ENCODE peak calls at places on chromosome 18, in six cellular contexts. One of them, this sample, is unnamed.

GRCh38 chr18:519019-519879 is 18.7 kb upstream of the COLEC12 start:
- DNase-seq in GM06990: peak; percentile 49
- DNase-seq in upper lobe of right lung: no peak
- DNase-seq in endothelial cell: no peak
- DNase-seq in lower lobe of right lung: peak; percentile 63
- DNase-seq in GM13977: peak; percentile 59
- DNase-seq in this sample: peak; percentile 65

GRCh38 chr18:55001625-55002024 is 42.4 kb upstream of the CCDC68 start:
- DNase-seq in GM06990: no peak
- DNase-seq in upper lobe of right lung: no peak
- DNase-seq in endothelial cell: no peak
- DNase-seq in lower lobe of right lung: no peak
- DNase-seq in GM13977: no peak
- DNase-seq in this sample: no peak

GRCh38 chr18:47730795-47731194 is 199.7 kb downstream of the SMAD2 start:
- DNase-seq in GM06990: no peak
- DNase-seq in upper lobe of right lung: no peak
- DNase-seq in endothelial cell: no peak
- DNase-seq in lower lobe of right lung: no peak
- DNase-seq in GM13977: no peak
- DNase-seq in this sample: no peak

GRCh38 chr18:6261938-6262337 is 152.8 kb downstream of the L3MBTL4 start:
- DNase-seq in GM06990: no peak
- DNase-seq in upper lobe of right lung: no peak
- DNase-seq in endothelial cell: no peak
- DNase-seq in lower lobe of right lung: no peak
- DNase-seq in GM13977: no peak
- DNase-seq in this sample: no peak

GRCh38 chr18:3624818-3625716 is 175.1 kb downstream of the TGIF1 start:
- DNase-seq in GM06990: no peak
- DNase-seq in upper lobe of right lung: no peak
- DNase-seq in endothelial cell: no peak
- DNase-seq in lower lobe of right lung: no peak
- DNase-seq in GM13977: no peak
- DNase-seq in this sample: peak; percentile 11

GRCh38 chr18:3466051-3466450 is 16.1 kb downstream of the TGIF1 start:
- DNase-seq in GM06990: no peak
- DNase-seq in upper lobe of right lung: no peak
- DNase-seq in endothelial cell: peak; percentile 24
- DNase-seq in lower lobe of right lung: no peak
- DNase-seq in GM13977: no peak
- DNase-seq in this sample: no peak

GRCh38 chr18:59787998-59788875 is 91.0 kb upstream of the CCBE1 start:
- DNase-seq in GM06990: no peak
- DNase-seq in upper lobe of right lung: no peak
- DNase-seq in endothelial cell: no peak
- DNase-seq in lower lobe of right lung: no peak
- DNase-seq in GM13977: no peak
- DNase-seq in this sample: no peak

GRCh38 chr18:65352183-65352582 is 398.6 kb upstream of the CDH7 start:
- DNase-seq in GM06990: no peak
- DNase-seq in upper lobe of right lung: no peak
- DNase-seq in endothelial cell: no peak
- DNase-seq in lower lobe of right lung: no peak
- DNase-seq in GM13977: no peak
- DNase-seq in this sample: no peak

GRCh38 chr18:49155410-49155809 is 204.6 kb upstream of the SMAD7 start:
- DNase-seq in GM06990: no peak
- DNase-seq in upper lobe of right lung: no peak
- DNase-seq in endothelial cell: no peak
- DNase-seq in lower lobe of right lung: no peak
- DNase-seq in GM13977: no peak
- DNase-seq in this sample: no peak

GRCh38 chr18:50806208-50806616 is 13.6 kb downstream of the MRO start:
- DNase-seq in GM06990: no peak
- DNase-seq in upper lobe of right lung: peak; percentile 71
- DNase-seq in endothelial cell: no peak
- DNase-seq in lower lobe of right lung: peak; percentile 72
- DNase-seq in GM13977: no peak
- DNase-seq in this sample: peak; percentile 51

GRCh38 chr18:2312440-2312839 is 258.9 kb downstream of the METTL4 start:
- DNase-seq in GM06990: no peak
- DNase-seq in upper lobe of right lung: no peak
- DNase-seq in endothelial cell: no peak
- DNase-seq in lower lobe of right lung: no peak
- DNase-seq in GM13977: no peak
- DNase-seq in this sample: no peak

GRCh38 chr18:62634991-62635630 is 80.2 kb upstream of the PHLPP1 start:
- DNase-seq in GM06990: no peak
- DNase-seq in upper lobe of right lung: no peak
- DNase-seq in endothelial cell: no peak
- DNase-seq in lower lobe of right lung: no peak
- DNase-seq in GM13977: no peak
- DNase-seq in this sample: no peak

GRCh38 chr18:37334494-37335125 is 231.0 kb downstream of the CELF4 start:
- DNase-seq in GM06990: no peak
- DNase-seq in upper lobe of right lung: no peak
- DNase-seq in endothelial cell: no peak
- DNase-seq in lower lobe of right lung: no peak
- DNase-seq in GM13977: no peak
- DNase-seq in this sample: no peak

GRCh38 chr18:62957885-62958472 is 242.6 kb downstream of the PHLPP1 start:
- DNase-seq in GM06990: no peak
- DNase-seq in upper lobe of right lung: no peak
- DNase-seq in endothelial cell: peak; percentile 71
- DNase-seq in lower lobe of right lung: peak; percentile 53
- DNase-seq in GM13977: no peak
- DNase-seq in this sample: peak; percentile 70

GRCh38 chr18:49520661-49521145 is 33.7 kb upstream of the C18orf32 start:
- DNase-seq in GM06990: no peak
- DNase-seq in upper lobe of right lung: no peak
- DNase-seq in endothelial cell: no peak
- DNase-seq in lower lobe of right lung: no peak
- DNase-seq in GM13977: no peak
- DNase-seq in this sample: no peak

GRCh38 chr18:34222025-34222395 is 2.7 kb downstream of the NOL4 start:
- DNase-seq in GM06990: no peak
- DNase-seq in upper lobe of right lung: no peak
- DNase-seq in endothelial cell: peak; percentile 26
- DNase-seq in lower lobe of right lung: no peak
- DNase-seq in GM13977: no peak
- DNase-seq in this sample: peak; percentile 38

GRCh38 chr18:31225668-31226067 is 63.0 kb upstream of the DSC1 start:
- DNase-seq in GM06990: no peak
- DNase-seq in upper lobe of right lung: no peak
- DNase-seq in endothelial cell: no peak
- DNase-seq in lower lobe of right lung: no peak
- DNase-seq in GM13977: no peak
- DNase-seq in this sample: no peak

GRCh38 chr18:51513525-51513924 is 316.0 kb upstream of the MEX3C start:
- DNase-seq in GM06990: no peak
- DNase-seq in upper lobe of right lung: no peak
- DNase-seq in endothelial cell: no peak
- DNase-seq in lower lobe of right lung: no peak
- DNase-seq in GM13977: no peak
- DNase-seq in this sample: no peak

GRCh38 chr18:79424008-79424565 is 28.4 kb downstream of the NFATC1 start:
- DNase-seq in GM06990: no peak
- DNase-seq in upper lobe of right lung: no peak
- DNase-seq in endothelial cell: no peak
- DNase-seq in lower lobe of right lung: no peak
- DNase-seq in GM13977: no peak
- DNase-seq in this sample: no peak

GRCh38 chr18:9348079-9348671 is 13.6 kb downstream of the TWSG1 start:
- DNase-seq in GM06990: no peak
- DNase-seq in upper lobe of right lung: no peak
- DNase-seq in endothelial cell: no peak
- DNase-seq in lower lobe of right lung: no peak
- DNase-seq in GM13977: peak; percentile 22
- DNase-seq in this sample: peak; percentile 39

GRCh38 chr18:59627414-59627813 is 69.8 kb downstream of the CCBE1 start:
- DNase-seq in GM06990: no peak
- DNase-seq in upper lobe of right lung: no peak
- DNase-seq in endothelial cell: no peak
- DNase-seq in lower lobe of right lung: no peak
- DNase-seq in GM13977: no peak
- DNase-seq in this sample: no peak

GRCh38 chr18:48843596-48843995 is 107.2 kb downstream of the SMAD7 start:
- DNase-seq in GM06990: no peak
- DNase-seq in upper lobe of right lung: peak; percentile 5
- DNase-seq in endothelial cell: no peak
- DNase-seq in lower lobe of right lung: no peak
- DNase-seq in GM13977: no peak
- DNase-seq in this sample: no peak

GRCh38 chr18:12046751-12047335 is 46.8 kb upstream of the ANKRD62 start:
- DNase-seq in GM06990: no peak
- DNase-seq in upper lobe of right lung: no peak
- DNase-seq in endothelial cell: no peak
- DNase-seq in lower lobe of right lung: no peak
- DNase-seq in GM13977: no peak
- DNase-seq in this sample: no peak

GRCh38 chr18:24514439-24514838 is 54.0 kb downstream of the HRH4 start:
- DNase-seq in GM06990: no peak
- DNase-seq in upper lobe of right lung: no peak
- DNase-seq in endothelial cell: no peak
- DNase-seq in lower lobe of right lung: no peak
- DNase-seq in GM13977: peak; percentile 59
- DNase-seq in this sample: peak; percentile 61

GRCh38 chr18:78557371-78557770 is 422.2 kb upstream of the SALL3 start:
- DNase-seq in GM06990: no peak
- DNase-seq in upper lobe of right lung: no peak
- DNase-seq in endothelial cell: no peak
- DNase-seq in lower lobe of right lung: no peak
- DNase-seq in GM13977: no peak
- DNase-seq in this sample: no peak

GRCh38 chr18:48729421-48729820 is 190.6 kb downstream of the CTIF start:
- DNase-seq in GM06990: no peak
- DNase-seq in upper lobe of right lung: no peak
- DNase-seq in endothelial cell: no peak
- DNase-seq in lower lobe of right lung: peak; percentile 3
- DNase-seq in GM13977: no peak
- DNase-seq in this sample: no peak

GRCh38 chr18:49764032-49764431 is 49.3 kb downstream of the ACAA2 start:
- DNase-seq in GM06990: no peak
- DNase-seq in upper lobe of right lung: peak; percentile 43
- DNase-seq in endothelial cell: no peak
- DNase-seq in lower lobe of right lung: no peak
- DNase-seq in GM13977: no peak
- DNase-seq in this sample: no peak

GRCh38 chr18:48566588-48566987 is 27.8 kb downstream of the CTIF start:
- DNase-seq in GM06990: no peak
- DNase-seq in upper lobe of right lung: no peak
- DNase-seq in endothelial cell: no peak
- DNase-seq in lower lobe of right lung: no peak
- DNase-seq in GM13977: no peak
- DNase-seq in this sample: no peak

DNA sequence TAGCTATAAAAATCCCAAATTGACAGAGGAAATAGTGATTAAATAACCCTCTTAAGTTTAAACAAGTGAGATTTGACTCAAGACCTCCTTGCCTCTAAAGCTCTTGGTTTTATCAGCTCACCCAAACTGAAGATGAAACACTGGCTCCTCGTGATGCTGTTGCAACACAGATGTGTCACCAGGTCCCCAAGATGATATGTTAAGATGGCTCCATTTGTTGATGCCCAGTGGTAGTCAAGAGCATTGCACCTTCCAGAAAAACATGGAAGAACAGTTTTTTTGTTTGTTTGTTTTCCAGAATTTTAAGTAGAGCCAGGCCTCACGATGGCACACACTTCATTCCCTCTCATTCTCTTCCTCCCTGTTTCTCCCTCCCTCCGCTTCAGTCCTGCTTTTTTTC is 399.8 kb downstream of the TXNL1 start:
- DNase-seq in GM06990: no peak
- DNase-seq in upper lobe of right lung: no peak
- DNase-seq in endothelial cell: no peak
- DNase-seq in lower lobe of right lung: no peak
- DNase-seq in GM13977: no peak
- DNase-seq in this sample: no peak
- TF ChIP-seq CTCF in GM06990: no peak
- TF ChIP-seq CTCF in upper lobe of right lung: no peak
- TF ChIP-seq CTCF in endothelial cell: peak; percentile 49
- TF ChIP-seq CTCF in lower lobe of right lung: no peak
- TF ChIP-seq CTCF in GM13977: no peak
- TF ChIP-seq CTCF in this sample: peak; percentile 13

DNA sequence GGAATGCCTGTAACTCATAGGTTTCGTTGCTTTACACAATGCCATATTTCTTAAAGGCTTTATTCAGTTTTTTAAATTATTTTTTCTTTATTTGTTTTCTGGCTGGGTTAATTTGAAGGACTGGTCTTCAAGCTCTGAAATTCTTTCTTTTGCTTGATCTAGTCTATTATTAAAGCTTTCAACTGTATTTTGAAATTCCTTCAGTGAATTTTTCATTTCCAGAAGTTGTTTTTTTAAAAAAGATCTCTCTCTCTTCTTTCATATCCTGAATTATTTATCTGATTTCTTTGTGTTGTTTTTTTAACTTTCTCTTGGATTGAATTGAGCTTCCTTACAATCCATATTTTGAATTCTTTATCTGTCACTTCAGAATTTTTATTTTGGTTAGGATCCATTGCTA is 239.9 kb upstream of the CTAGE1 start:
- DNase-seq in GM06990: no peak
- DNase-seq in upper lobe of right lung: no peak
- DNase-seq in endothelial cell: no peak
- DNase-seq in lower lobe of right lung: no peak
- DNase-seq in GM13977: no peak
- DNase-seq in this sample: no peak
- TF ChIP-seq CTCF in GM06990: no peak
- TF ChIP-seq CTCF in upper lobe of right lung: no peak
- TF ChIP-seq CTCF in endothelial cell: no peak
- TF ChIP-seq CTCF in lower lobe of right lung: no peak
- TF ChIP-seq CTCF in GM13977: no peak
- TF ChIP-seq CTCF in this sample: no peak

DNA sequence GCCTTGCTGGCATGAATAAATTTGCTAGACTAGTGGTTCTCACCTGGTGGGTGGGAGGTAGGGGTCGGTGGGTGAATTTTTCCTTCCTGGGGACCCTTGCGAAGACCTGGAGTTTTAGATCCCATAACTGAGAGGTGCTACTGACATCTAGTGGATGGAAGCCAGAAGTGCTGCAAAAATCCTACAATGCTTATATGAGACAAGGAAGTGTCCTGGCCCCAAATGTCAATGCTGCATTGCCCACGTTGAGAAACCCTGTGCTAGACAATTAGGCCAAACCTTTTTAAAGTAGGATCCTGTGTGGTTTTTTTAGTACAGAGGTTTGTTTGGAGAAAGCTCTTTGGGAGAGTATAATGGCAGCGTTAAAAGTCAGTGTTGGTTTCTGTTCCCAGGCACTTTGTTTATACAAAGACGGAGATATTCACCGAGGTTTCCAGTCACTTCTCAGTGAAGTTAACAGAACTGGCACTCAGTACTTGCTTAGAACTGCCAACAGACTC is 9.6 kb downstream of the SERPINB8 start:
- DNase-seq in GM06990: peak; percentile 6
- DNase-seq in upper lobe of right lung: no peak
- DNase-seq in endothelial cell: peak; percentile 49
- DNase-seq in lower lobe of right lung: no peak
- DNase-seq in GM13977: peak; percentile 55
- DNase-seq in this sample: peak; percentile 61
- TF ChIP-seq CTCF in GM06990: peak; percentile 84
- TF ChIP-seq CTCF in upper lobe of right lung: peak; percentile 87
- TF ChIP-seq CTCF in endothelial cell: peak; percentile 80
- TF ChIP-seq CTCF in lower lobe of right lung: peak; percentile 81
- TF ChIP-seq CTCF in GM13977: peak; percentile 82
- TF ChIP-seq CTCF in this sample: peak; percentile 89

GRCh38 chr18:74476154-74476553 is 19.0 kb upstream of the DIPK1C start:
- DNase-seq in GM06990: no peak
- DNase-seq in upper lobe of right lung: no peak
- DNase-seq in endothelial cell: peak; percentile 73
- DNase-seq in lower lobe of right lung: no peak
- DNase-seq in GM13977: no peak
- DNase-seq in this sample: no peak
- TF ChIP-seq CTCF in GM06990: peak; percentile 62
- TF ChIP-seq CTCF in upper lobe of right lung: peak; percentile 46
- TF ChIP-seq CTCF in endothelial cell: peak; percentile 77
- TF ChIP-seq CTCF in lower lobe of right lung: peak; percentile 41
- TF ChIP-seq CTCF in GM13977: peak; percentile 31
- TF ChIP-seq CTCF in this sample: peak; percentile 33

This sample was measured in GM12865.